ENCODE peak calls at places on chromosome 16, in eight cellular contexts. J is K562, A is mammary epithelial cell, Y is fibroblast of lung, L is MM.1S, H is HepG2, C is PC-3, X is neural progenitor cell. K is an unnamed sample.

GRCh38 chr16:85413713-85414663 is 199.1 kb upstream of the GSE1 start:
- DNase-seq in A (no peak), C (no peak), Y (no peak), J (no peak), L (no peak), H (no peak), X (no peak), K (no peak)

GRCh38 chr16:25916091-25916490 is 224.3 kb downstream of the HS3ST4 start:
- DNase-seq in H (no peak), L (no peak), A (no peak), Y (no peak), X (no peak), J (no peak), C (no peak), K (no peak)

GRCh38 chr16:1687427-1688316 is 9.6 kb downstream of the JPT2 start:
- DNase-seq in Y (no peak), L (no peak), J (no peak), X (no peak), H (peak), A (no peak), C (peak), K (no peak)

GRCh38 chr16:50763211-50763610 is 21.3 kb downstream of the CYLD start:
- DNase-seq in C (no peak), J (no peak), A (peak), X (no peak), Y (peak), L (no peak), H (no peak), K (no peak)

GRCh38 chr16:89431158-89431584 is 59.2 kb downstream of the ANKRD11 start:
- DNase-seq in X (no peak), H (no peak), C (no peak), Y (peak), A (no peak), J (no peak), L (no peak), K (no peak)

GRCh38 chr16:69187387-69187890 is 475 bp downstream of the SNTB2 start:
- DNase-seq in L (peak), A (peak), H (no peak), Y (peak), X (peak), C (peak), J (peak), K (peak)

GRCh38 chr16:2159052-2159838 is 3.7 kb downstream of the TRAF7 start:
- DNase-seq in J (no peak), Y (peak), X (peak), C (no peak), L (no peak), A (no peak), H (no peak), K (no peak)

GRCh38 chr16:73020409-73020884 is 27.5 kb downstream of the ZFHX3 start:
- DNase-seq in A (peak), X (no peak), J (peak), Y (peak), H (peak), C (peak), L (no peak), K (peak)

GRCh38 chr16:59192551-59193199 is 458.6 kb upstream of the GOT2 start:
- DNase-seq in L (peak), A (no peak), Y (peak), X (peak), H (peak), C (peak), J (no peak), K (peak)

GRCh38 chr16:17803625-17804410 is 333.1 kb upstream of the XYLT1 start:
- DNase-seq in A (no peak), J (no peak), Y (peak), H (no peak), L (no peak), X (no peak), C (no peak), K (no peak)

GRCh38 chr16:67249178-67249759 is 490 bp downstream of the SLC9A5 start:
- DNase-seq in X (no peak), Y (no peak), C (no peak), J (no peak), L (no peak), A (no peak), H (no peak), K (no peak)

GRCh38 chr16:1119766-1120611 is 23.9 kb upstream of the C1QTNF8 start:
- DNase-seq in H (no peak), L (no peak), C (no peak), A (no peak), J (peak), Y (no peak), X (no peak), K (peak)

GRCh38 chr16:5918553-5919127 is 821.0 kb upstream of the EEF2KMT start:
- DNase-seq in C (no peak), L (peak), A (no peak), Y (no peak), H (peak), J (peak), X (peak), K (no peak)

GRCh38 chr16:54283735-54284318 is 2.8 kb downstream of the IRX3 start:
- DNase-seq in C (no peak), X (peak), L (no peak), H (no peak), Y (no peak), J (no peak), A (peak), K (no peak)

DNA sequence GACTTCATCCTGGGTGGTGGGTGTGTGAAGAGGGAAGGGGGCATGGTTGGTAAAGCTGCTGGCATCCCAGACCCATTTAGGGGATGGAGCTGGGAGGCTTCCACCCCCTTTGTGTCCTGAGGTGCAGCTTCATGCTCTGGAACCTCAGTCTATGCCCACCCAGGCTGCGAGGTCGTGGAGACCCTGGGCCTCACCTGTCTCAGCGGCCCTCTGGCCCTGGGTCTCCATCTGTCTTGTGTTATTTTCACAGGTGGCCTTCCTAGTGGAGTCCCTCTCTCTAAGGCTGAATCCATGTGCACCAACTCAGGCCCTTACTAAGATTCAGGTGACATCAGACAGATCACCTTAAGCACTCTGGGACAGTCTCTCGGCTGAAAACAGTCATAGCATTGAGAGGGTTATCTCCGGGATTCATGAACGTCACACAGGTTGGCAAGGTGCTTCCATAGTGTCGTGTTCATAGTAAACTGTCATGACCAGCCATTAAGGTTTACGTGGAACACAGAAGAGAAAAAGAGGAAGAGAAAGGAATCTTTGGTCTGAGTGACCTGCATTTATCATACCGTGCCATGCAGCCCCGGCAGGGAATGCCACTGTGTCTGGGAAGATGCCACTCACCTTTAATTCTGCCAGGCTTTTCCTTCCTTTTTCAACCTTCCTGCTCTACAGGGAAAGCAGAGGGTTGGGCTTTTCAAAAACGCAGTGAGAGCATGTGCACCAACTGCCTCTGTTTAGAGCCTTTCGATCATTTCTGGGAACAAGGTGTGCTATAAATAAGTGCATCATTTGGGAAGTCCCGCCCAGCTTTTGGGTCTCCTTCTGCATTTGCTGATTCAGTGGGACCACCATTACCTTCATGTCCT is 4.5 kb upstream of the FOXL1 start:
- DNase-seq in C (no peak), L (no peak), H (no peak), J (no peak), Y (no peak), X (no peak), A (no peak), K (no peak)
- TF ChIP-seq EZH2 in C (no peak), L (no peak), H (no peak), J (no peak), Y (no peak), X (no peak), A (no peak), K (no peak)

GRCh38 chr16:55699616-55700015 is 43.8 kb downstream of the SLC6A2 start:
- DNase-seq in Y (no peak), J (no peak), L (no peak), C (no peak), A (no peak), H (no peak), X (no peak), K (no peak)
- H2AFZ ChIP-seq in Y (no peak), J (no peak), L (no peak), C (no peak), A (no peak), H (no peak), X (no peak), K (no peak)

DNA sequence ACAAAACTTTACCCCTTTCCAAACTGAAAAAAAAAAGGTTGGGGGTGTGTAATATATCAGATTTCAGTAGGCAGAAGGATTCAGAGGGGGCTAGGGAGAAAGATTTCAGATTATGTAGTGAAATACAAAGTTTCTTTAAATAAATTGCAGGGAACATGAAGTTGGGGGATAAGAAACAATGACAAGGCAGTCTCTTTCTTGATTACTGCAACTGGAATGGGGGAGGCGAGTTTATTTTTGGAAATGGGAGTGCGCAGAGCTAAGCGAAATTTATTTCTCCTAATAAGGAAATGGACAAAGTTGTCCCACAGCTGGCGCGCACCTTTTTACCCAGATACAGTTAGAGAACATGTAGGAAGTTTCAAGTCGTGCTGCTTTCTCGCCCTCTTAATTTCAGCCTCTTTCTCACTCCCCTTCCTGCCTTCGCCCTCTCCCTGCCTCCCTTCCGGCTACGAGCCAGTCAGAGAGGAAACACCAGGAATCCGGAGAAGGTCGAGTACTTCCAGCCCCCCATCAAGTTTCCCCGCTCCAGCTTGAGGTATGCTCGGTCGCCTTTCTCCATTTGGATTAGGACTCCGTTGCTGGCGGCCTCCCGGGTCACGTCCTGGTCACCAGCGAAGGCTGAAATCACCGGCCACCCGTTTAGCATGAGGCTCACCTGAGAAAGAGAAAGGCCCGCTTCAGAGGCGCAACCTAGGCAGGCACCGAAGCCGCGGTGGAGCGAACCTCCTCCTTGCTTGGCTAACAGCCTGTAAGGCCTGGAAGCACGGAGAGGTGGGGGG is 2.5 kb downstream of the CBLN1 start:
- DNase-seq in A (no peak), X (peak), H (no peak), C (no peak), J (no peak), Y (no peak), L (no peak), K (no peak)
- H3K4me2 ChIP-seq in A (no peak), X (peak), H (no peak), C (no peak), J (no peak), Y (no peak), L (peak), K (no peak)

GRCh38 chr16:46896314-46896968 is 12.3 kb downstream of the GPT2 start:
- DNase-seq in Y (peak), J (no peak), A (no peak), X (no peak), C (no peak), L (no peak), H (no peak), K (no peak)
- TF ChIP-seq EZH2 in Y (no peak), J (no peak), A (no peak), X (no peak), C (no peak), L (no peak), H (no peak), K (no peak)

GRCh38 chr16:60792437-60792836 is 1243.8 kb downstream of the CDH8 start:
- DNase-seq in Y (no peak), L (no peak), C (no peak), H (no peak), J (no peak), X (no peak), A (no peak), K (no peak)

GRCh38 chr16:60788631-60789030 is 1247.6 kb downstream of the CDH8 start:
- DNase-seq in H (no peak), Y (peak), J (no peak), C (no peak), X (peak), A (no peak), L (no peak), K (no peak)
- H2AFZ ChIP-seq in H (no peak), Y (no peak), J (no peak), C (no peak), X (peak), A (no peak), L (no peak), K (no peak)